ENCODE peak calls at places on chromosomes 13 and 19, in four cellular contexts. One of them, this sample, is unnamed.

GRCh38 chr19:46981296-46981695 is 38.3 kb upstream of the NPAS1 start:
- DNase-seq in endothelial cell: no peak
- DNase-seq in fibroblast of pulmonary artery: no peak
- DNase-seq in foreskin fibroblast: no peak
- DNase-seq in this sample: no peak

GRCh38 chr19:16588089-16588823 is 16.0 kb upstream of the SLC35E1 start:
- DNase-seq in endothelial cell: no peak
- DNase-seq in fibroblast of pulmonary artery: peak
- DNase-seq in foreskin fibroblast: peak
- DNase-seq in this sample: no peak

GRCh38 chr13:75458696-75459422 is 23.1 kb downstream of the TBC1D4 start:
- DNase-seq in endothelial cell: peak
- DNase-seq in fibroblast of pulmonary artery: no peak
- DNase-seq in foreskin fibroblast: no peak
- DNase-seq in this sample: no peak

GRCh38 chr19:45079911-45080469 is 930 bp downstream of the GEMIN7 start:
- DNase-seq in endothelial cell: no peak
- DNase-seq in fibroblast of pulmonary artery: no peak
- DNase-seq in foreskin fibroblast: no peak
- DNase-seq in this sample: no peak

GRCh38 chr19:38676023-38676877 is 28.8 kb downstream of the ACTN4 start:
- DNase-seq in endothelial cell: no peak
- DNase-seq in fibroblast of pulmonary artery: peak
- DNase-seq in foreskin fibroblast: peak
- DNase-seq in this sample: no peak

GRCh38 chr19:8001995-8002849 is 3.2 kb downstream of the ELAVL1 start:
- DNase-seq in endothelial cell: peak
- DNase-seq in fibroblast of pulmonary artery: peak
- DNase-seq in foreskin fibroblast: peak
- DNase-seq in this sample: peak

GRCh38 chr19:14361824-14362223 is 19.4 kb upstream of the ADGRE5 start:
- DNase-seq in endothelial cell: no peak
- DNase-seq in fibroblast of pulmonary artery: peak
- DNase-seq in foreskin fibroblast: peak
- DNase-seq in this sample: no peak

GRCh38 chr19:48122421-48122820 is 11.8 kb upstream of the PLA2G4C start:
- DNase-seq in endothelial cell: no peak
- DNase-seq in fibroblast of pulmonary artery: no peak
- DNase-seq in foreskin fibroblast: peak
- DNase-seq in this sample: no peak

GRCh38 chr19:52735734-52736133 is 890 bp upstream of the ZNF611 start:
- DNase-seq in endothelial cell: peak
- DNase-seq in fibroblast of pulmonary artery: peak
- DNase-seq in foreskin fibroblast: peak
- DNase-seq in this sample: peak

GRCh38 chr19:57566396-57567256 is 7.0 kb upstream of the ZNF550 start:
- DNase-seq in endothelial cell: no peak
- DNase-seq in fibroblast of pulmonary artery: peak
- DNase-seq in foreskin fibroblast: peak
- DNase-seq in this sample: no peak

GRCh38 chr19:3821857-3822364 is 35.7 kb upstream of the MATK start:
- DNase-seq in endothelial cell: peak
- DNase-seq in fibroblast of pulmonary artery: peak
- DNase-seq in foreskin fibroblast: peak
- DNase-seq in this sample: no peak

GRCh38 chr13:57996717-57997116 is 365.2 kb downstream of the PCDH17 start:
- DNase-seq in endothelial cell: no peak
- DNase-seq in fibroblast of pulmonary artery: peak
- DNase-seq in foreskin fibroblast: no peak
- DNase-seq in this sample: peak

GRCh38 chr19:46753420-46754155 is 7.3 kb upstream of the STRN4 start:
- DNase-seq in endothelial cell: peak
- DNase-seq in fibroblast of pulmonary artery: no peak
- DNase-seq in foreskin fibroblast: peak
- DNase-seq in this sample: no peak

GRCh38 chr13:103187621-103188020 is 121.4 kb upstream of the SLC10A2 start:
- DNase-seq in endothelial cell: no peak
- DNase-seq in fibroblast of pulmonary artery: no peak
- DNase-seq in foreskin fibroblast: no peak
- DNase-seq in this sample: no peak

This sample was measured in skeletal muscle cell.